ENCODE peak calls at places on chromosomes 4 and X, in five cellular contexts. F is testis, Q is GM12865, H is neural crest cell, K is MCF 10A. T is an unnamed sample.

GRCh38 chr4:110344165-110344564 is 131.8 kb upstream of the ENPEP start:
- DNase-seq in F (no peak), Q (peak), H (no peak), K (peak), T (no peak)

GRCh38 chr4:14222630-14223029 is 595.1 kb upstream of the BOD1L1 start:
- DNase-seq in F (no peak), Q (no peak), H (no peak), K (no peak), T (no peak)

GRCh38 chr4:2731907-2732314 is 24.2 kb downstream of the TNIP2 start:
- DNase-seq in F (no peak), Q (no peak), H (no peak), K (no peak), T (no peak)

GRCh38 chr4:183449193-183449888 is 4.9 kb downstream of the CDKN2AIP start:
- DNase-seq in F (no peak), Q (no peak), H (no peak), K (no peak), T (no peak)

GRCh38 chrX:12758291-12758690 is 32.9 kb upstream of the PRPS2 start:
- DNase-seq in F (no peak), Q (no peak), H (no peak), K (no peak), T (no peak)

GRCh38 chrX:110167952-110168451 is 149.9 kb downstream of the AMMECR1 start:
- DNase-seq in F (peak), Q (peak), H (peak), K (peak), T (no peak)

GRCh38 chr4:183369073-183369472 is 46.8 kb upstream of the CLDN24 start:
- DNase-seq in F (no peak), Q (no peak), H (no peak), K (no peak), T (no peak)

GRCh38 chr4:8350326-8350725 is 80.8 kb downstream of the HTRA3 start:
- DNase-seq in F (no peak), Q (no peak), H (no peak), K (no peak), T (no peak)

GRCh38 chrX:93673869-93674271 is at the start of gene FAM133A:
- DNase-seq in F (peak), Q (no peak), H (no peak), K (no peak), T (no peak)

GRCh38 chrX:4656419-4656818 is 943.0 kb upstream of the PRKX start:
- DNase-seq in F (no peak), Q (no peak), H (no peak), K (no peak), T (no peak)

GRCh38 chrX:981791-982626 is 230.4 kb downstream of the CRLF2 start:
- DNase-seq in F (no peak), Q (no peak), H (no peak), K (no peak), T (no peak)

GRCh38 chrX:150547511-150548115 is 20.8 kb upstream of the MTM1 start:
- DNase-seq in F (peak), Q (peak), H (peak), K (peak), T (peak)

GRCh38 chr4:185682236-185682635 is 129.8 kb downstream of the SORBS2 start:
- DNase-seq in F (no peak), Q (no peak), H (no peak), K (peak), T (no peak)

GRCh38 chrX:74535211-74535621 is 79.2 kb downstream of the RLIM start:
- DNase-seq in F (peak), Q (peak), H (no peak), K (peak), T (no peak)

GRCh38 chr4:113921089-113921842 is 58.2 kb downstream of the ARSJ start:
- DNase-seq in F (no peak), Q (no peak), H (no peak), K (no peak), T (no peak)

GRCh38 chrX:38871129-38872029 is 70.1 kb downstream of the MID1IP1 start:
- DNase-seq in F (no peak), Q (no peak), H (no peak), K (no peak), T (no peak)

GRCh38 chr4:81465668-81466357 is 5.9 kb downstream of the RASGEF1B start:
- DNase-seq in F (no peak), Q (no peak), H (no peak), K (no peak), T (no peak)

GRCh38 chrX:2710496-2710895 is 19.4 kb downstream of the CD99 start:
- DNase-seq in F (no peak), Q (no peak), H (no peak), K (peak), T (no peak)

GRCh38 chrX:93875621-93876282 is 201.7 kb downstream of the FAM133A start:
- DNase-seq in F (peak), Q (no peak), H (no peak), K (peak), T (no peak)

GRCh38 chr4:145709843-145710242 is 29.9 kb downstream of the C4orf51 start:
- DNase-seq in F (no peak), Q (peak), H (no peak), K (peak), T (no peak)

GRCh38 chr4:53847935-53848334 is 216.5 kb downstream of the CHIC2 start:
- DNase-seq in F (no peak), Q (no peak), H (no peak), K (no peak), T (no peak)

GRCh38 chr4:112514449-112515277 is 1.3 kb downstream of the NEUROG2 start:
- DNase-seq in F (no peak), Q (peak), H (peak), K (no peak), T (no peak)

GRCh38 chrX:120251471-120252011 is 929 bp downstream of the ZBTB33 start:
- DNase-seq in F (peak), Q (peak), H (peak), K (peak), T (no peak)

GRCh38 chr4:56086073-56086521 is 137.4 kb downstream of the CEP135 start:
- DNase-seq in F (no peak), Q (no peak), H (no peak), K (no peak), T (no peak)

GRCh38 chr4:84470204-84470785 is 28.8 kb downstream of the NKX6-1 start:
- DNase-seq in F (no peak), Q (peak), H (no peak), K (peak), T (no peak)
- TF ChIP-seq CTCF in F (no peak), Q (peak), H (no peak), K (peak), T (no peak)

DNA sequence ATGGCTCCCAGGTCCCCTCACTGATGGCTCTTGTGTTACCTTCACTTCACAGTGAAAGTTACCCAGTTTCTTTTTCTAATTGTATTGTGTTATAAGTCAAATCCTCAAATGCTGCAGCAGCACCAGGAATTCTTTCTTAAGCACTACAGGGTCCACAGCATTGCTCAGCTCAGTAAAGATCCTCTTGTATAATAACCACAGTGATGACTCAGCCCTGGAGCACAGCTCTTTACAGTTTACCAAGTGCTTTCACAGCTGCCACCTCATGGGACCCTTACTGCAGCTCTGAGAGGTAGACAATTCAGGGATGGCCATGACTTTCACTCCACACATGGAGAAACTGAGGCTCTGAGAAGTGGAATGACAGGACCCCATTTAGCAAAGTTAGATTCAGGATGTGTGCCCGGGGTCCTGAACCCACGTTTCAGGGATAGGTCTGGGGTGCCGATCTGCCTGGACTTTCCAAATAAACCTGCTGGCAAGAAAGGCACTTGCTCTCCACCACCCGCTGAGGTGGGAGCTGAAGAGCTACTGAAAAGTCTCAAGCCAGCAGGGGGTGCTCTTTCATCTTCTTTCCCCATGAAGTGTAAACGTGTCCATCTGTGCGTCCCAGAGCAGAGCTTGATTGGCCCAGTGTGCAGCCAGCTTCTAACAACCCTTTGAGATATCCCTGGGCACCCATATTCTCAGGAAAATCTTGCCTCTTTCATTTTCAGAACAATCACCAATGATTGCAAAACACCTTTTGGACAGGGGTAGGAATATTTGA is 35.7 kb upstream of the GABRQ start:
- DNase-seq in F (no peak), Q (peak), H (no peak), K (peak), T (no peak)
- TF ChIP-seq CTCF in F (no peak), Q (peak), H (peak), K (peak), T (no peak)

DNA sequence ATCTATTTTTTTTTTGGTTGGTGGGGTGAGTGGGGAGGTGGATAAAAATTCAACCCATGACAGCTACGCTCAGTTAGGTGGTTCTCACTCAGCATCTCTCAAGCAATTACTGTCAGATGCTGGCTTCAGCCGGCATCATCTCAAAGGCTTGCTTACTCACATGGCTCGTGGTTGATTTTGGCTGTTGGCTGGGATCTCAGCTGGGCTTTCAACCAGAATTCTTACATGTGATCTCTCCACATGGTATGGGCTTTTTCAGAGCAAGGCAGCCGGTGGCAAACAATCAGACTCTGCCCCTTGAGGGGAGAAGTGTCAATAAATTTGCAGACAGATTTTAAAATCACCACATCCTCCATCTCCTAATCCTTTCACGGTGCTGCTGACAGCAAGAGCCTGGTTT is 47.2 kb downstream of the SLC34A2 start:
- DNase-seq in F (no peak), Q (no peak), H (no peak), K (peak), T (no peak)
- TF ChIP-seq CTCF in F (no peak), Q (no peak), H (no peak), K (no peak), T (no peak)

DNA sequence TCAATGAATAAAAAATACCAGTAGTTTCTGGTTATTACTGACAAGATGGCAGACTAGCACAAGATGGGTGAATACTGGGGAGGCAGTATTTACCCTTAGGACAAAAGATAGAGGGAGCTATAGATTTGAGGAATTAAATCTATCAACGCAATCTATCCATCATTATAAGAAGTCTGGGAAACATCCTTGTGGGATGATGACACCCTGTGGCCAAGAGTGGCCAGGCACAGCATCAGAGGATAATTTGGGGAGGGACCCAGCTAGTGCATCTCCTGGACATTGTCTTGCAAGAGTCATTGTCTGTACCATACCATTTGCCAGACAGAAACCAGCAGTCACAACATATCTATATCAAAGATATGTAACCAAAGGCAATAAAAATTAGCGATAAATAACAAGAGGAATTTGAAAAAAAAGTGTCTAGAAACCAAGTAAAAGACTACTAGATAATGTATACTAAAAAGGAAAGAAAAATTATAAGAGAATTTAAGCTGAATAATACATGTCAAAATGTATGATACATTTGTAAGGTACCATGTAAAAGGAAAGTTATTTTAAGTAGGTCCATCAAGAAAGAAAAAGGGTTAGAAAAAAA is 22.9 kb downstream of the KCTD8 start:
- DNase-seq in F (peak), Q (no peak), H (peak), K (peak), T (no peak)
- TF ChIP-seq CTCF in F (peak), Q (no peak), H (peak), K (peak), T (no peak)

DNA sequence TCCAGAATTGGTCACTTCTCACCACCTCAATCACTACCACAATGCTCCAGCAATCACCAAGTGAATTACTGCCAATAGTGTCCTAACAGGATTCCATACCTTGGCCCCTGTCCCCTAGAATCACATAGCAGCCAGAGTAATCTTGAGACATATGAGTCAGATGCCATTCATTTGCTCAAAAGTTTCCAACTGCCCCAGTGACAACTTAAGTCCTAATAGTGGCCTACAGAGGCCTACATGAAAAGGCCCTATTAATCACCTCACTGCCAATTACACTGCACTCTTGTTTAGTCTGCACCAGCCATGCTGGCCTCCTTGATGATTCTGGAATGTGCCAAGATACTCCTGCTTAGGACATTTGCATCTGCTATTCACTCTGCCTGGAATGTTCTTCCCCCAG is 130.7 kb downstream of the NR3C2 start:
- DNase-seq in F (no peak), Q (no peak), H (no peak), K (no peak), T (no peak)
- TF ChIP-seq CTCF in F (no peak), Q (no peak), H (no peak), K (no peak), T (no peak)

GRCh38 chrX:45142185-45142584 is 58.5 kb downstream of the DIPK2B start:
- DNase-seq in F (no peak), Q (no peak), H (no peak), K (no peak), T (no peak)

GRCh38 chrX:45135616-45136015 is 65.1 kb downstream of the DIPK2B start:
- DNase-seq in F (no peak), Q (no peak), H (no peak), K (no peak), T (no peak)

GRCh38 chrX:45134775-45135174 is 65.9 kb downstream of the DIPK2B start:
- DNase-seq in F (no peak), Q (no peak), H (no peak), K (no peak), T (no peak)

GRCh38 chrX:45140812-45141211 is 59.9 kb downstream of the DIPK2B start:
- DNase-seq in F (no peak), Q (no peak), H (no peak), K (no peak), T (no peak)

GRCh38 chrX:45138525-45138924 is 62.2 kb downstream of the DIPK2B start:
- DNase-seq in F (no peak), Q (no peak), H (no peak), K (no peak), T (no peak)
- TF ChIP-seq CTCF in F (no peak), Q (no peak), H (no peak), K (no peak), T (no peak)

DNA sequence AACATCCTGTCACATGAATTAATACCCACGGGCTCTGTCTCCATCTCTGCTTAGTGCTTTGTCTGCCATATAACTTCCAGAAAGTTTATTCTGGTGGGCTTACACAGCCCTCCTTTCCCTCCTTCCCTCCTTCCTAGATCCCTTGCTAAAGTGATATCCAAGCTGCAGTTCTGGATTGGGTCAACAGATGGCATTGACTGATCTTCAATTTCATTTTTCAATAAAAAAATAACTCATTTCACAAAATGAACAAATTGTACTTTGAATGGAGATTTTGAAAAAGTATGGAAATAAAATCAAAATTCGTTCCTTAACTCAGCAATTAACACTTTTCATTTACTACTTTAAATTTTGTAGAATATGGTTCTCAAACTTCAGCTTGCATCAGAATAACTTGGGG is 94.9 kb downstream of the NXF2 start:
- DNase-seq in F (no peak), Q (no peak), H (no peak), K (no peak), T (no peak)
- TF ChIP-seq CTCF in F (peak), Q (no peak), H (peak), K (no peak), T (no peak)

GRCh38 chr4:153773236-153773690 is 13.4 kb upstream of the RNF175 start:
- DNase-seq in F (no peak), Q (no peak), H (no peak), K (peak), T (no peak)
- TF ChIP-seq CTCF in F (no peak), Q (no peak), H (no peak), K (no peak), T (no peak)

DNA sequence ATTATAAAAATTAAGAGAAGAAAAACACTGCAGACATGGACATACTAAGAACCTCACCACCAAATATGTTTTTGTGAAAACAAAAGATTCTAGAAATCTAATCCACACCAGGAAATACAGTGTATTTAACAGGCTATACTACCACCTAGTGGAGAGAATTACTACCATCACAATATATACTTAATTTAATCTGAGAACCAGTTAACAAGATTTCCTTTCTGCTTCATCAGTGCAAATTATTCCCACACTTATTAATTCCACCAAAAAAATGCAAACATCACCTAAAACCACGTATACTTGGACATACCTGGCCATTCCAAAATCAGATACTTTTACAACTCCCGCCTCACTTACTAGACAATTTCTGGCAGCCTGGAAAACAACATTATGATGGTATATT is 7.0 kb upstream of the TXK start:
- DNase-seq in F (no peak), Q (peak), H (no peak), K (peak), T (no peak)
- TF ChIP-seq CTCF in F (no peak), Q (peak), H (peak), K (peak), T (peak)

DNA sequence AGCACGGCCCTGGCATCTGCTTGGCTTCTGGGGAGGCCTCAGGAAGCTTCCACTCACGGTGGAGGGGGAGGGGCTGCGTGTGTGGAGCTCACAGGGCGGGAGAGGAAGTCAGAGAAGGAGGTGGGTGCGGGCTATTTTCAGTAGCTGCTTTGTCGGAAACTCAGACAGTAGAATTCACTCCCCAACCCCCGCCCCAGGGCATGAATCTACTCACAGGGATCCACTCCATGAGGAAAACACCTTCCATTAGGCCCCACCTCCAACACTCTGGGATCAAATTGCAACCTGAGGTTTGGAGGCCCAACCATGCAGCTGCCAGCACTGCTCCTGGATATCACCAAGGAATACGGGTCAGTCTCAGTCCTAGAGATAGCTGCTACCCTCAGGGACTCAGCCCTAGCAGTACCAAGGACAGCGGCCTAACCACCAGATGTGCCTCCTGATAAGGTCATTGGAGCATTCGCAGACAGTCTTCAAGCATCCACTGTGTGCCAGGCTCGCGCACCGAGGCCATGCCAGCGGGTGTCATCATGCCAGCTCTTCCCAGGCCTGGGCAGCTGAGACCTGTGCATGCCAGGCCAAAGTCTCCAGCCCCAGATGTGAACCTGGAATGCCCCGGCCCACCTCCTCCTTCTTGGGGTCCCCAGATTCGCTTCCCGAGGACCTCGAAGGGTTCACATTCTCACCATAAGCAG is 102.1 kb downstream of the ADRA2C start:
- DNase-seq in F (no peak), Q (no peak), H (no peak), K (no peak), T (no peak)
- TF ChIP-seq CTCF in F (no peak), Q (no peak), H (no peak), K (no peak), T (no peak)

T was measured in activated B cell treated with CpG ODN at 0.5 μM for 24 hours.